ENCODE peak calls at places on chromosome 14, in ten cellular contexts. Z is HepG2, C is breast epithelium, Y is upper lobe of left lung, W is HCT116, E is GM23338, J is stomach, O is spleen, N is K562, M is suprapubic skin. B is an unnamed sample.

GRCh38 chr14:89123851-89124250 is 293.2 kb downstream of the FOXN3 start:
- DNase-seq in Z (no peak), C (no peak), Y (no peak), W (no peak), E (no peak), J (no peak), O (no peak), N (no peak), M (no peak), B (no peak)

GRCh38 chr14:89973234-89973823 is 17.6 kb downstream of the TDP1 start:
- DNase-seq in Z (peak), C (no peak), Y (no peak), W (peak), E (peak), J (peak), O (peak), N (peak), M (no peak), B (peak)

GRCh38 chr14:68786491-68787234 is 6.2 kb downstream of the ZFP36L1 start:
- DNase-seq in Z (no peak), C (no peak), Y (no peak), W (no peak), E (peak), J (peak), O (peak), N (peak), M (peak), B (no peak)

GRCh38 chr14:96280104-96280503 is 24.1 kb downstream of the BDKRB1 start:
- DNase-seq in Z (no peak), C (no peak), Y (no peak), W (no peak), E (no peak), J (no peak), O (no peak), N (no peak), M (no peak), B (no peak)

GRCh38 chr14:35470775-35471174 is 63.2 kb upstream of the INSM2 start:
- DNase-seq in Z (no peak), C (no peak), Y (no peak), W (no peak), E (peak), J (no peak), O (no peak), N (no peak), M (no peak), B (no peak)

GRCh38 chr14:60652674-60653387 is 3.6 kb upstream of the SIX1 start:
- DNase-seq in Z (no peak), C (no peak), Y (peak), W (no peak), E (peak), J (no peak), O (no peak), N (peak), M (no peak), B (no peak)

GRCh38 chr14:65263161-65263788 is 149.3 kb upstream of the FUT8 start:
- DNase-seq in Z (no peak), C (no peak), Y (no peak), W (no peak), E (no peak), J (no peak), O (no peak), N (no peak), M (no peak), B (no peak)

GRCh38 chr14:68106456-68106855 is 286.9 kb downstream of the RAD51B start:
- DNase-seq in Z (no peak), C (no peak), Y (no peak), W (no peak), E (no peak), J (no peak), O (no peak), N (no peak), M (no peak), B (no peak)

GRCh38 chr14:80621701-80622100 is 319.8 kb downstream of the CEP128 start:
- DNase-seq in Z (peak), C (no peak), Y (no peak), W (peak), E (no peak), J (no peak), O (no peak), N (no peak), M (no peak), B (no peak)

GRCh38 chr14:70186826-70187483 is 1.8 kb downstream of the SLC8A3 start:
- DNase-seq in Z (no peak), C (no peak), Y (peak), W (no peak), E (peak), J (no peak), O (no peak), N (no peak), M (peak), B (peak)

GRCh38 chr14:78254911-78255431 is 84.8 kb downstream of the NRXN3 start:
- DNase-seq in Z (no peak), C (no peak), Y (no peak), W (no peak), E (no peak), J (no peak), O (no peak), N (no peak), M (no peak), B (no peak)

GRCh38 chr14:71321556-71322315 is 414.5 kb downstream of the PCNX1 start:
- DNase-seq in Z (peak), C (no peak), Y (no peak), W (peak), E (peak), J (no peak), O (no peak), N (peak), M (no peak), B (no peak)

GRCh38 chr14:51680031-51680430 is 28.3 kb downstream of the FRMD6 start:
- DNase-seq in Z (no peak), C (no peak), Y (no peak), W (no peak), E (peak), J (no peak), O (no peak), N (no peak), M (no peak), B (no peak)

GRCh38 chr14:51554953-51555352 is 96.8 kb upstream of the FRMD6 start:
- DNase-seq in Z (no peak), C (no peak), Y (no peak), W (no peak), E (peak), J (no peak), O (no peak), N (no peak), M (no peak), B (no peak)

GRCh38 chr14:59728294-59728693 is 142.3 kb downstream of the RTN1 start:
- DNase-seq in Z (no peak), C (no peak), Y (no peak), W (no peak), E (no peak), J (no peak), O (no peak), N (no peak), M (no peak), B (no peak)

GRCh38 chr14:72686101-72686500 is 207.8 kb downstream of the DPF3 start:
- DNase-seq in Z (no peak), C (no peak), Y (no peak), W (no peak), E (no peak), J (no peak), O (no peak), N (no peak), M (no peak), B (no peak)

GRCh38 chr14:92704036-92704804 is 44.2 kb downstream of the LGMN start:
- DNase-seq in Z (no peak), C (no peak), Y (no peak), W (no peak), E (no peak), J (peak), O (peak), N (no peak), M (no peak), B (peak)

GRCh38 chr14:28767851-28768548 is 1.4 kb downstream of the FOXG1 start:
- DNase-seq in Z (no peak), C (no peak), Y (peak), W (no peak), E (peak), J (no peak), O (no peak), N (peak), M (no peak), B (no peak)

GRCh38 chr14:100677152-100677924 is 49.4 kb upstream of the DLK1 start:
- DNase-seq in Z (peak), C (no peak), Y (no peak), W (no peak), E (no peak), J (no peak), O (peak), N (peak), M (no peak), B (no peak)

GRCh38 chr14:54396183-54396492 is 669 bp upstream of the CDKN3 start:
- DNase-seq in Z (no peak), C (no peak), Y (no peak), W (no peak), E (no peak), J (no peak), O (no peak), N (no peak), M (no peak), B (no peak)

GRCh38 chr14:52325126-52325525 is 11.0 kb downstream of the PTGER2 start:
- DNase-seq in Z (no peak), C (no peak), Y (no peak), W (no peak), E (no peak), J (no peak), O (no peak), N (no peak), M (no peak), B (no peak)

GRCh38 chr14:77023001-77023996 is 5.2 kb downstream of the IRF2BPL start:
- DNase-seq in Z (peak), C (no peak), Y (no peak), W (no peak), E (peak), J (peak), O (no peak), N (no peak), M (no peak), B (peak)
- TF ChIP-seq POLR2AphosphoS5 in Z (peak), C (peak), Y (no peak), W (peak), E (peak), J (no peak), O (peak), N (no peak), M (no peak), B (peak)

DNA sequence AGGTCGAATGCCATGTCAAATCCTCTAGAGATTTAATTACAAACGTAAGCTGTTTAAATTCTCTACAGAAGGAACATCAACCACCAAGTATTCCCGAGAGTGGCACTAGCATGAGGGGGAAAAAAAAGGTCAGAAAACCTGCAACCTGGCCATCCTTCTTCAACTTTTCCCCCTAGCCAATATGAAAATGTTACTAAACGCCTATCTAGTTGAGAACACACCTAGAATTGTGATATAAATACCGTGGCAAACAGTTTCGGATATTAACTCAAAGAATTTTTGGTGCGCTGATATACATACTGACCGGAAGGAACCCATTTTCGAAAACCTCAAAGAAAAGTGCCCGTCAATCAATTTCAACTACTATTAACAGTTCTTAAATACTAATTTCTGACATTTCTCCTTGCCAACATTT is 1.8 kb downstream of the HNRNPC start:
- DNase-seq in Z (no peak), C (no peak), Y (no peak), W (no peak), E (no peak), J (no peak), O (no peak), N (no peak), M (no peak), B (no peak)
- TF ChIP-seq POLR2AphosphoS5 in Z (no peak), C (no peak), Y (no peak), W (no peak), E (no peak), J (no peak), O (no peak), N (no peak), M (no peak), B (no peak)

GRCh38 chr14:55913324-55914035 is 204.7 kb upstream of the PELI2 start:
- DNase-seq in Z (no peak), C (no peak), Y (no peak), W (no peak), E (no peak), J (no peak), O (no peak), N (no peak), M (no peak), B (no peak)
- TF ChIP-seq POLR2AphosphoS5 in Z (no peak), C (no peak), Y (peak), W (no peak), E (no peak), J (peak), O (no peak), N (no peak), M (no peak), B (no peak)

GRCh38 chr14:20998139-20998538 is 954 bp upstream of the SLC39A2 start:
- DNase-seq in Z (no peak), C (no peak), Y (no peak), W (no peak), E (peak), J (no peak), O (no peak), N (no peak), M (no peak), B (peak)

GRCh38 chr14:20998674-20999366 is at the start of gene SLC39A2:
- DNase-seq in Z (no peak), C (peak), Y (no peak), W (peak), E (peak), J (no peak), O (no peak), N (peak), M (peak), B (peak)

GRCh38 chr14:21001218-21001617 is 2.1 kb downstream of the SLC39A2 start:
- DNase-seq in Z (no peak), C (no peak), Y (no peak), W (no peak), E (peak), J (no peak), O (no peak), N (no peak), M (no peak), B (peak)

DNA sequence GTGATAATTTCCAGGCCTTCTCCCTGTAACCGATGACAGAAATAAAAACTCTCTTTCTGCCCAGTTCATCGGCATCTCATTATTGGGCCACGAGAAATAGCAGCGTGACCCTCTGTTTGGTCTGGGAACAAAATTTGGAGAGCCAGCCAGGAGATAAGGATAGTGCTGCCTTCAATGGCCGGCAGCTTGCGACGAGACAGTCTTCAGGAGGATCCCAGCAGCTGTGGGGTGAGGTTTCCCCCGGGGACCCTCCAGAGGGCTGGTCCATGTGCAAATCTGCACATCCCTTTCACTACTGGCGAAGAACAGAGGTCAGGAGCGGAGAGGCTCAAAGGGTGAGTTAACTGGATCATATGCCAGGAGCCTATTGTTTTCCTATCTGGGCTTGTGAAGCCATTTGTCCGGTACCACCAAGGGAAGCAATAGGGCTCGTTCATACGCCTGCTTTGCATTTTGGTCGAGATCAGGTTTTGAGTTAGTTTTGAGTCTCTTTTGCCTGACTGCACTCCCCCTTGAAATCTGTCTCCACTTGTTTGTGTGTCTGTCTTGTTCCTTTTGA is 4.8 kb downstream of the SLC39A2 start:
- DNase-seq in Z (no peak), C (no peak), Y (no peak), W (no peak), E (no peak), J (no peak), O (no peak), N (no peak), M (no peak), B (no peak)
- TF ChIP-seq POLR2AphosphoS5 in Z (no peak), C (no peak), Y (no peak), W (no peak), E (no peak), J (no peak), O (no peak), N (no peak), M (no peak), B (no peak)

DNA sequence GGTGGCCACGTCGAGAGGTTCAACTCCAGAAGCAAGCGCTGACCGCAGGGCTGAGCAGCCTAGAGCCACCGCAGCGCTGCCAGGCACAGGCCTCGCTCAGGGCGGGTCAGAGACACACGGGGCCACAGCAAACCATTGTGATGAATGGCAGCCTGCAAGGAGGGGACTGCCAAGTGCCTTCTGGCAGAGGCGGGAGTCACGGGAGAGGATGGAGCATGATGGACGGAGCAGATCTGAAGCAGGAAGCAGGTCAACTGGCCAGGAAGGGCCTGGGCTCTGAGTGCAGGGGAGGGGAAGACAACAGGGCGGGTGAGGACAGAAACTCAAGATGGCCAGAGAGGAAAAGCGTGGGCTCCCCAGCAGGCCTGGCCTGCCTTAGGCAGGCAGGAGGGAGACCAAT is 49.8 kb downstream of the CDC42BPB start:
- DNase-seq in Z (no peak), C (peak), Y (no peak), W (no peak), E (no peak), J (no peak), O (peak), N (no peak), M (no peak), B (no peak)
- TF ChIP-seq POLR2AphosphoS5 in Z (no peak), C (no peak), Y (peak), W (no peak), E (no peak), J (no peak), O (peak), N (no peak), M (no peak), B (no peak)

DNA sequence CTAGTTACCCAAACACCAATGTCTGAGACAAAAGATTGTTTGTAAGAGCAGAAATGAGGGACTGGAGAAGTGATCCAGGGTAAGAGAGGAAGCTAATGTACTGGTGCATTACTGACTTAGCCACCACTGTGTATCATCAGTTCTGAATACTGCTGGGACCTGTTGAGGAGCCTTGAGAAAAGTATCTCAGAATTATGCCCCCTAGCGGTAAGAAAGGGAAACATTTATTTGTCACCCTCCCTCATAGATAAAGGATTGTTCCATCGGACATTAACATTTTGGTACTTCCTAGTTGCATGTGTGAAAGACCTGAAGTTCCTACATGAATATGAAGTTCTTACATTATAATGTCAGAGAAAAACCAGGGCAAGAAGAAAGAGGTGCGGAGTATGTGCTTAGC is 612.5 kb downstream of the FSCB start:
- DNase-seq in Z (no peak), C (no peak), Y (no peak), W (peak), E (peak), J (no peak), O (no peak), N (peak), M (no peak), B (no peak)
- TF ChIP-seq POLR2AphosphoS5 in Z (no peak), C (no peak), Y (no peak), W (no peak), E (no peak), J (no peak), O (no peak), N (no peak), M (no peak), B (no peak)

DNA sequence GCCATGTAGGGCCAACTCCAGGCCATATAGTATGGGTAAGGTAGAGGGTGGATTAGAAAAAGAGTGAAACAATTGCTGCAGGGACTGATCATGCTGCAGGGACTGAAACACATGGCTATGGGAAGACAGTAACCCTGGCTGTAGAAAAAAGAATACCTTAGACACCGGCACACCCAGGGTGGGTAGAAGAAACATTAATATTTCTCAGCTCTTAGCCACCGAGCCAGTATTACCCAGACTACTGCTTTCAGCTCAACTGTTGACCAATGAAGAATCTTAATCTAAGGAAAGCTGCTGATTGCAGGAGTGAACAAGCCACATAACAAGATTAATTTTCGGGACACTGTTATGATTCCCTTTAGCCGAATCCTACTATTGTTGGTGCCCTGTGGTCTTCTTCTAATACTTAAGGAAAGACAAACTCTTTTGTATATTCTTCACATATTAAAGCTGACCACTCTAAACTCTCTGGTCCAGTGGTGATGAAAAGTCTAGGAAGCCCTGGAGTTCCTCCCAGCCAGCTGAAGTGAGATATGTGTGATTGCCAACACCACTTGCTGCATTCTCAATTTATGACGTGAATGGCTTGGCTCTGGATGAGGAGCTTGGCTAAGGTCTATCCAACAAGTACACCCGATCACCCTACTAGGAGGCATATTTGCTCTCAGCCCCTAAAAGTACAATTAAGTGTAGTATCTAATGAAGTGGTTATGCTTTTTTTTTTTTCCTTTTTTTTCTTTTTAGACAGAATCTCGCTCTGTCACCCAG is 69.2 kb downstream of the NOVA1 start:
- DNase-seq in Z (no peak), C (no peak), Y (no peak), W (no peak), E (no peak), J (no peak), O (no peak), N (no peak), M (no peak), B (peak)
- TF ChIP-seq POLR2AphosphoS5 in Z (no peak), C (no peak), Y (no peak), W (no peak), E (no peak), J (no peak), O (no peak), N (no peak), M (no peak), B (peak)

B was measured in transverse colon.